ENCODE peak calls at places on chromosomes 12 and 14, in seven cellular contexts. One of them, this sample, is unnamed.

GRCh38 chr14:59679872-59680271 is 103.3 kb upstream of the CCDC175 start:
- DNase-seq in left ventricle myocardium inferior: no peak
- DNase-seq in GM12878: no peak
- DNase-seq in PC-3: no peak
- DNase-seq in cardiac muscle cell: no peak
- DNase-seq in fibroblast of pulmonary artery: peak
- DNase-seq in right lobe of liver: no peak
- DNase-seq in this sample: no peak

GRCh38 chr14:100622708-100623485 is 35.7 kb upstream of the BEGAIN start:
- DNase-seq in left ventricle myocardium inferior: no peak
- DNase-seq in GM12878: no peak
- DNase-seq in PC-3: no peak
- DNase-seq in cardiac muscle cell: no peak
- DNase-seq in fibroblast of pulmonary artery: no peak
- DNase-seq in right lobe of liver: peak
- DNase-seq in this sample: no peak

GRCh38 chr12:89461649-89462612 is 62.7 kb downstream of the GALNT4 start:
- DNase-seq in left ventricle myocardium inferior: no peak
- DNase-seq in GM12878: no peak
- DNase-seq in PC-3: peak
- DNase-seq in cardiac muscle cell: peak
- DNase-seq in fibroblast of pulmonary artery: peak
- DNase-seq in right lobe of liver: no peak
- DNase-seq in this sample: no peak

GRCh38 chr12:127070512-127071157 is 1196.3 kb upstream of the TMEM132C start:
- DNase-seq in left ventricle myocardium inferior: no peak
- DNase-seq in GM12878: no peak
- DNase-seq in PC-3: peak
- DNase-seq in cardiac muscle cell: no peak
- DNase-seq in fibroblast of pulmonary artery: no peak
- DNase-seq in right lobe of liver: no peak
- DNase-seq in this sample: no peak

GRCh38 chr14:52233693-52234092 is 33.8 kb upstream of the PTGDR start:
- DNase-seq in left ventricle myocardium inferior: no peak
- DNase-seq in GM12878: no peak
- DNase-seq in PC-3: no peak
- DNase-seq in cardiac muscle cell: no peak
- DNase-seq in fibroblast of pulmonary artery: no peak
- DNase-seq in right lobe of liver: no peak
- DNase-seq in this sample: no peak

GRCh38 chr14:104735830-104736642 is 12.0 kb downstream of the ADSS1 start:
- DNase-seq in left ventricle myocardium inferior: peak
- DNase-seq in GM12878: no peak
- DNase-seq in PC-3: no peak
- DNase-seq in cardiac muscle cell: peak
- DNase-seq in fibroblast of pulmonary artery: peak
- DNase-seq in right lobe of liver: peak
- DNase-seq in this sample: peak

GRCh38 chr12:16012086-16012485 is 101.0 kb downstream of the DERA start:
- DNase-seq in left ventricle myocardium inferior: peak
- DNase-seq in GM12878: no peak
- DNase-seq in PC-3: no peak
- DNase-seq in cardiac muscle cell: peak
- DNase-seq in fibroblast of pulmonary artery: peak
- DNase-seq in right lobe of liver: peak
- DNase-seq in this sample: no peak

GRCh38 chr14:51472881-51473280 is 178.8 kb upstream of the FRMD6 start:
- DNase-seq in left ventricle myocardium inferior: no peak
- DNase-seq in GM12878: no peak
- DNase-seq in PC-3: no peak
- DNase-seq in cardiac muscle cell: no peak
- DNase-seq in fibroblast of pulmonary artery: no peak
- DNase-seq in right lobe of liver: no peak
- DNase-seq in this sample: no peak

GRCh38 chr12:50162225-50162624 is 4.9 kb downstream of the CERS5 start:
- DNase-seq in left ventricle myocardium inferior: no peak
- DNase-seq in GM12878: no peak
- DNase-seq in PC-3: no peak
- DNase-seq in cardiac muscle cell: peak
- DNase-seq in fibroblast of pulmonary artery: peak
- DNase-seq in right lobe of liver: no peak
- DNase-seq in this sample: no peak

GRCh38 chr12:52205584-52206308 is 13.9 kb upstream of the KRT80 start:
- DNase-seq in left ventricle myocardium inferior: no peak
- DNase-seq in GM12878: no peak
- DNase-seq in PC-3: no peak
- DNase-seq in cardiac muscle cell: no peak
- DNase-seq in fibroblast of pulmonary artery: no peak
- DNase-seq in right lobe of liver: no peak
- DNase-seq in this sample: no peak

GRCh38 chr14:98494582-98494981 is 777.4 kb downstream of the BCL11B start:
- DNase-seq in left ventricle myocardium inferior: no peak
- DNase-seq in GM12878: no peak
- DNase-seq in PC-3: peak
- DNase-seq in cardiac muscle cell: no peak
- DNase-seq in fibroblast of pulmonary artery: no peak
- DNase-seq in right lobe of liver: no peak
- DNase-seq in this sample: no peak

GRCh38 chr14:96631030-96631429 is 128.8 kb downstream of the PAPOLA start:
- DNase-seq in left ventricle myocardium inferior: no peak
- DNase-seq in GM12878: no peak
- DNase-seq in PC-3: no peak
- DNase-seq in cardiac muscle cell: no peak
- DNase-seq in fibroblast of pulmonary artery: no peak
- DNase-seq in right lobe of liver: no peak
- DNase-seq in this sample: no peak

GRCh38 chr14:104118006-104118844 is 20.2 kb upstream of the KIF26A start:
- DNase-seq in left ventricle myocardium inferior: peak
- DNase-seq in GM12878: no peak
- DNase-seq in PC-3: no peak
- DNase-seq in cardiac muscle cell: no peak
- DNase-seq in fibroblast of pulmonary artery: no peak
- DNase-seq in right lobe of liver: peak
- DNase-seq in this sample: no peak

GRCh38 chr12:3000548-3001275 is 41.5 kb downstream of the TEAD4 start:
- DNase-seq in left ventricle myocardium inferior: no peak
- DNase-seq in GM12878: no peak
- DNase-seq in PC-3: no peak
- DNase-seq in cardiac muscle cell: no peak
- DNase-seq in fibroblast of pulmonary artery: no peak
- DNase-seq in right lobe of liver: no peak
- DNase-seq in this sample: no peak

GRCh38 chr12:26368331-26368730 is 173.0 kb downstream of the SSPN start:
- DNase-seq in left ventricle myocardium inferior: no peak
- DNase-seq in GM12878: no peak
- DNase-seq in PC-3: no peak
- DNase-seq in cardiac muscle cell: no peak
- DNase-seq in fibroblast of pulmonary artery: no peak
- DNase-seq in right lobe of liver: no peak
- DNase-seq in this sample: no peak

GRCh38 chr14:77245820-77246219 is 25.2 kb downstream of the NGB start:
- DNase-seq in left ventricle myocardium inferior: no peak
- DNase-seq in GM12878: no peak
- DNase-seq in PC-3: no peak
- DNase-seq in cardiac muscle cell: no peak
- DNase-seq in fibroblast of pulmonary artery: no peak
- DNase-seq in right lobe of liver: no peak
- DNase-seq in this sample: no peak

GRCh38 chr12:62882696-62883095 is 52.3 kb downstream of the PPM1H start:
- DNase-seq in left ventricle myocardium inferior: no peak
- DNase-seq in GM12878: no peak
- DNase-seq in PC-3: no peak
- DNase-seq in cardiac muscle cell: no peak
- DNase-seq in fibroblast of pulmonary artery: no peak
- DNase-seq in right lobe of liver: no peak
- DNase-seq in this sample: no peak

GRCh38 chr12:53097564-53098353 is at the start of gene IGFBP6:
- DNase-seq in left ventricle myocardium inferior: peak
- DNase-seq in GM12878: no peak
- DNase-seq in PC-3: peak
- DNase-seq in cardiac muscle cell: peak
- DNase-seq in fibroblast of pulmonary artery: peak
- DNase-seq in right lobe of liver: peak
- DNase-seq in this sample: peak

GRCh38 chr12:30797689-30798088 is 42.9 kb upstream of the CAPRIN2 start:
- DNase-seq in left ventricle myocardium inferior: no peak
- DNase-seq in GM12878: no peak
- DNase-seq in PC-3: no peak
- DNase-seq in cardiac muscle cell: no peak
- DNase-seq in fibroblast of pulmonary artery: no peak
- DNase-seq in right lobe of liver: no peak
- DNase-seq in this sample: no peak

GRCh38 chr12:109878247-109878625 is 2.1 kb downstream of the GLTP start:
- DNase-seq in left ventricle myocardium inferior: no peak
- DNase-seq in GM12878: no peak
- DNase-seq in PC-3: no peak
- DNase-seq in cardiac muscle cell: no peak
- DNase-seq in fibroblast of pulmonary artery: no peak
- DNase-seq in right lobe of liver: no peak
- DNase-seq in this sample: no peak

GRCh38 chr14:57747036-57747435 is 118.9 kb downstream of the SLC35F4 start:
- DNase-seq in left ventricle myocardium inferior: no peak
- DNase-seq in GM12878: no peak
- DNase-seq in PC-3: peak
- DNase-seq in cardiac muscle cell: peak
- DNase-seq in fibroblast of pulmonary artery: peak
- DNase-seq in right lobe of liver: no peak
- DNase-seq in this sample: peak

GRCh38 chr14:102729825-102730224 is 47.4 kb upstream of the TRAF3 start:
- DNase-seq in left ventricle myocardium inferior: no peak
- DNase-seq in GM12878: no peak
- DNase-seq in PC-3: no peak
- DNase-seq in cardiac muscle cell: no peak
- DNase-seq in fibroblast of pulmonary artery: no peak
- DNase-seq in right lobe of liver: no peak
- DNase-seq in this sample: no peak

GRCh38 chr12:17640615-17641014 is 449.4 kb downstream of the RERGL start:
- DNase-seq in left ventricle myocardium inferior: no peak
- DNase-seq in GM12878: no peak
- DNase-seq in PC-3: no peak
- DNase-seq in cardiac muscle cell: no peak
- DNase-seq in fibroblast of pulmonary artery: no peak
- DNase-seq in right lobe of liver: no peak
- DNase-seq in this sample: no peak

GRCh38 chr12:17642340-17642650 is 447.7 kb downstream of the RERGL start:
- DNase-seq in left ventricle myocardium inferior: no peak
- DNase-seq in GM12878: no peak
- DNase-seq in PC-3: no peak
- DNase-seq in cardiac muscle cell: no peak
- DNase-seq in fibroblast of pulmonary artery: no peak
- DNase-seq in right lobe of liver: no peak
- DNase-seq in this sample: no peak
- TF ChIP-seq CTCF in left ventricle myocardium inferior: no peak
- TF ChIP-seq CTCF in GM12878: no peak
- TF ChIP-seq CTCF in PC-3: no peak
- TF ChIP-seq CTCF in cardiac muscle cell: no peak
- TF ChIP-seq CTCF in fibroblast of pulmonary artery: no peak
- TF ChIP-seq CTCF in right lobe of liver: no peak
- TF ChIP-seq CTCF in this sample: no peak

DNA sequence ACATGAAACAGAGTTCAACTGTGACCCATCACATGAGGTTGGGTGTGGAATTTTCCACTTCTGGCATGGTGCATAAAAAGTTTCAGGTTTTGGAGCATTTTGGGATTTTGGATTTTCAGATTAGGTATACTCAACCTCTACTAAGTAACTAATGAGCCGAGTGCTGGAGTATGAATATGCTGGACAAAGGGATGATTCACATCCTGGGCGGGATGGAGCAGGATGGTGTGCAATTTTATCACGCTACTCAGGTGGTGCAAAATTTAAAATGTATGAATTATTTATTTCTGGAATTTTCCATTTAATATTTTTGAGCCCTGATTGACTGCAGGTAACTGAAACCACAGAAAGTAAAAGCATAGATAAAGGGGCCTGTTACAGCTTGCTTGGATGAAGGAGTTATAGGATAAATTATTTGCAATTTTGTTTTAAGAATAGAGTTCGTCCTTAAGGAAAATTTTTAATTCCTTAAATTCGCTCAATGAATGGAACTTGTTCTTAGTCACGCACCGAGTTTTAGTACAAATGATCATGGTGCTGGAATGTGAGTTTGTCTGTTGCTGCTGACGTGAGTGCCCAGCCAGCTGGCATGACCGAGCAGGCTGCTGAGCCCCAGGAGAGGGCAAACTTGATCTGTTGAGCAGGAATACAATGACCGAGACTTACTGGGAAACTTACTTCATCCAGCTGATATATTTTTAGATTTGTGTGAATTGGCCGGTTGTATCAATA is 176.3 kb downstream of the ESR2 start:
- DNase-seq in left ventricle myocardium inferior: peak
- DNase-seq in GM12878: no peak
- DNase-seq in PC-3: peak
- DNase-seq in cardiac muscle cell: peak
- DNase-seq in fibroblast of pulmonary artery: peak
- DNase-seq in right lobe of liver: peak
- DNase-seq in this sample: no peak
- TF ChIP-seq CTCF in left ventricle myocardium inferior: peak
- TF ChIP-seq CTCF in GM12878: no peak
- TF ChIP-seq CTCF in PC-3: peak
- TF ChIP-seq CTCF in cardiac muscle cell: no peak
- TF ChIP-seq CTCF in fibroblast of pulmonary artery: no peak
- TF ChIP-seq CTCF in right lobe of liver: no peak
- TF ChIP-seq CTCF in this sample: no peak

GRCh38 chr12:13980548-13981295 is 680 bp downstream of the GRIN2B start:
- DNase-seq in left ventricle myocardium inferior: no peak
- DNase-seq in GM12878: no peak
- DNase-seq in PC-3: no peak
- DNase-seq in cardiac muscle cell: no peak
- DNase-seq in fibroblast of pulmonary artery: no peak
- DNase-seq in right lobe of liver: no peak
- DNase-seq in this sample: no peak
- TF ChIP-seq CTCF in left ventricle myocardium inferior: no peak
- TF ChIP-seq CTCF in GM12878: no peak
- TF ChIP-seq CTCF in PC-3: no peak
- TF ChIP-seq CTCF in cardiac muscle cell: no peak
- TF ChIP-seq CTCF in fibroblast of pulmonary artery: no peak
- TF ChIP-seq CTCF in right lobe of liver: no peak
- TF ChIP-seq CTCF in this sample: no peak

DNA sequence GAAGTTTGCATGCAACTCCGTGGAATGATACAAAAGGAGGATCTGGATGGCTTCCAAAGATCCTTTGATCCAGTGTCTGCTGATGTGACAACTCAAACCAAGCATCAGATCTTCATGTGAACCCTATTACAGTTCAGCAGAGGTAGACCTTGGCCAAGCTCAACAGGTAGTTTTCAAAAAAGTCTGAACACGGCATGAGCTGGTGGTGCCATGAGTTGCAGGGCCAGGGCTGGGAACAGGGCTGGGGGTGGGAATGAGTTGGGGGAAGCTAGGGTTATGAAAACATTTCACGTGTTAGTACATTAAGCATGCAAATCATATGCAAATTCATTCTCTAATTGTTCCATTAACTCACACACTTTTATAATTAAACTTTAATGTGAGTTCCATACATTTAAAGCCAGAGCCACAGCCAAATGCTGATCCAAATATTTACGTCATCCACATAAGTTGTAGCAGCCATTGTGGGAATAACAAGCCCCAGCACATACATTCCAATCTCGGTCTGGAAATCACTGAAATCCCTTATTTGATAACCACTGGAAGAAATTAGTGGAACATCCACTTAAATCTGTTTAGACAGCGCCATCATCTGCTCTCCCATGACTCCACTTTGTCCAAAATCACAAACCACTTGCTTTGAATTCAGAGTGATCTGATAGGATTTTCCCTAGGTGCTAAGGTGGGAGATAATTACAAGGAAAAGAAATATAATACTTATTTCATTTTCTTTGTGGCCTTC is 158.5 kb downstream of the APAF1 start:
- DNase-seq in left ventricle myocardium inferior: no peak
- DNase-seq in GM12878: no peak
- DNase-seq in PC-3: no peak
- DNase-seq in cardiac muscle cell: no peak
- DNase-seq in fibroblast of pulmonary artery: no peak
- DNase-seq in right lobe of liver: no peak
- DNase-seq in this sample: no peak
- TF ChIP-seq CTCF in left ventricle myocardium inferior: no peak
- TF ChIP-seq CTCF in GM12878: no peak
- TF ChIP-seq CTCF in PC-3: peak
- TF ChIP-seq CTCF in cardiac muscle cell: no peak
- TF ChIP-seq CTCF in fibroblast of pulmonary artery: no peak
- TF ChIP-seq CTCF in right lobe of liver: no peak
- TF ChIP-seq CTCF in this sample: no peak